ENCODE peak calls at places on chromosomes 16 and 17, in seven cellular contexts. O is T follicular helper cell; B is left lung; U is CD4-positive, alpha-beta memory T cell; P is NCI-H2081; A is iPS-NIHi11; W is HTR-8/SVneo. D is an unnamed sample.

GRCh38 chr17:27940503-27940902 is 47.3 kb upstream of the LYRM9 start:
- DNase-seq in O (no peak), B (no peak), U (no peak), P (no peak), A (no peak), W (no peak), D (no peak)

GRCh38 chr17:66964930-66965800 is 658 bp downstream of the CACNG4 start:
- DNase-seq in O (no peak), B (peak; percentile 70), U (no peak), P (peak; percentile 55), A (peak; percentile 93), W (peak; percentile 63), D (peak; percentile 53)

GRCh38 chr17:57528084-57528451 is 217.0 kb downstream of the CCDC182 start:
- DNase-seq in O (no peak), B (no peak), U (no peak), P (no peak), A (no peak), W (no peak), D (no peak)

GRCh38 chr17:45649796-45650195 is 134.3 kb upstream of the CRHR1 start:
- DNase-seq in O (no peak), B (no peak), U (no peak), P (no peak), A (no peak), W (no peak), D (no peak)

GRCh38 chr17:21532763-21533385 is 156.7 kb downstream of the KCNJ12 start:
- DNase-seq in O (no peak), B (no peak), U (no peak), P (no peak), A (no peak), W (no peak), D (no peak)

GRCh38 chr17:76558210-76559095 is 18.6 kb downstream of the PRCD start:
- DNase-seq in O (no peak), B (no peak), U (peak; percentile 25), P (peak; percentile 68), A (no peak), W (no peak), D (no peak)

GRCh38 chr16:54055864-54056263 is 230.7 kb downstream of the IRX3 start:
- DNase-seq in O (no peak), B (no peak), U (no peak), P (no peak), A (no peak), W (no peak), D (no peak)

GRCh38 chr16:86848821-86849220 is 270.5 kb downstream of the FOXL1 start:
- DNase-seq in O (no peak), B (no peak), U (no peak), P (no peak), A (no peak), W (no peak), D (no peak)

GRCh38 chr17:45289316-45290268 is 27.2 kb downstream of the MAP3K14 start:
- DNase-seq in O (no peak), B (peak; percentile 73), U (no peak), P (no peak), A (no peak), W (no peak), D (no peak)

GRCh38 chr17:21524211-21524591 is 148.0 kb downstream of the KCNJ12 start:
- DNase-seq in O (no peak), B (no peak), U (no peak), P (no peak), A (no peak), W (peak; percentile 63), D (no peak)

GRCh38 chr16:22901563-22901962 is 87.6 kb downstream of the HS3ST2 start:
- DNase-seq in O (no peak), B (no peak), U (no peak), P (no peak), A (no peak), W (no peak), D (no peak)

GRCh38 chr16:67170168-67170947 is at the start of gene NOL3:
- DNase-seq in O (no peak), B (peak; percentile 95), U (no peak), P (peak; percentile 57), A (peak; percentile 74), W (peak; percentile 91), D (peak; percentile 65)

GRCh38 chr17:81494984-81495383 is 17.6 kb downstream of the ACTG1 start:
- DNase-seq in O (no peak), B (no peak), U (no peak), P (no peak), A (no peak), W (no peak), D (peak; percentile 76)

GRCh38 chr17:77865716-77866115 is 92.8 kb upstream of the TNRC6C start:
- DNase-seq in O (no peak), B (no peak), U (no peak), P (no peak), A (no peak), W (no peak), D (no peak)

GRCh38 chr16:15440852-15441251 is 6.5 kb downstream of the BMERB1 start:
- DNase-seq in O (no peak), B (no peak), U (no peak), P (no peak), A (no peak), W (no peak), D (no peak)

GRCh38 chr17:54870671-54871175 is 29.9 kb upstream of the TOM1L1 start:
- DNase-seq in O (no peak), B (no peak), U (no peak), P (no peak), A (no peak), W (no peak), D (no peak)

GRCh38 chr17:78762007-78762406 is 20.1 kb downstream of the CYTH1 start:
- DNase-seq in O (no peak), B (no peak), U (no peak), P (no peak), A (no peak), W (no peak), D (no peak)

GRCh38 chr16:86917471-86918365 is 339.4 kb downstream of the FOXL1 start:
- DNase-seq in O (no peak), B (no peak), U (no peak), P (no peak), A (no peak), W (no peak), D (no peak)

GRCh38 chr17:79777844-79778503 is at the start of gene CBX2:
- DNase-seq in O (peak; percentile 63), B (peak; percentile 94), U (peak; percentile 79), P (peak; percentile 84), A (peak; percentile 97), W (peak; percentile 82), D (peak; percentile 82)

GRCh38 chr17:41894791-41895331 is 23.9 kb downstream of the ACLY start:
- DNase-seq in O (no peak), B (no peak), U (no peak), P (no peak), A (no peak), W (peak; percentile 68), D (no peak)

GRCh38 chr16:58020628-58021521 is 4.7 kb upstream of the MMP15 start:
- DNase-seq in O (peak; percentile 48), B (peak; percentile 30), U (peak; percentile 56), P (peak; percentile 5), A (peak; percentile 53), W (peak; percentile 67), D (peak; percentile 14)

GRCh38 chr16:58426095-58426494 is 33.8 kb downstream of the GINS3 start:
- DNase-seq in O (no peak), B (no peak), U (no peak), P (no peak), A (no peak), W (no peak), D (no peak)

GRCh38 chr17:7352559-7352889 is 562 bp downstream of the KCTD11 start:
- DNase-seq in O (no peak), B (no peak), U (no peak), P (no peak), A (no peak), W (no peak), D (no peak)

GRCh38 chr16:22316411-22316811 is 19.2 kb downstream of the POLR3E start:
- DNase-seq in O (no peak), B (no peak), U (no peak), P (peak; percentile 4), A (no peak), W (no peak), D (peak; percentile 13)

GRCh38 chr16:49961087-49961486 is 63.9 kb upstream of the CNEP1R1 start:
- DNase-seq in O (no peak), B (no peak), U (no peak), P (peak; percentile 14), A (no peak), W (no peak), D (no peak)

GRCh38 chr17:6574689-6575595 is 18.6 kb upstream of the PITPNM3 start:
- DNase-seq in O (no peak), B (no peak), U (no peak), P (no peak), A (peak; percentile 40), W (no peak), D (no peak)

GRCh38 chr16:49440156-49441065 is 66.8 kb downstream of the C16orf78 start:
- DNase-seq in O (no peak), B (no peak), U (no peak), P (no peak), A (no peak), W (no peak), D (peak; percentile 14)

GRCh38 chr17:16911141-16911937 is 60.6 kb downstream of the TNFRSF13B start:
- DNase-seq in O (no peak), B (no peak), U (peak; percentile 18), P (no peak), A (no peak), W (no peak), D (no peak)

GRCh38 chr17:29107933-29108805 is 65.2 kb downstream of the PIPOX start:
- DNase-seq in O (no peak), B (no peak), U (no peak), P (no peak), A (no peak), W (no peak), D (no peak)

GRCh38 chr16:77472262-77472661 is 37.4 kb upstream of the ADAMTS18 start:
- DNase-seq in O (no peak), B (no peak), U (no peak), P (no peak), A (no peak), W (no peak), D (no peak)

GRCh38 chr17:1315409-1315808 is 35.9 kb downstream of the TRARG1 start:
- DNase-seq in O (no peak), B (peak; percentile 30), U (no peak), P (no peak), A (no peak), W (no peak), D (no peak)

GRCh38 chr16:81868057-81868748 is 89.1 kb downstream of the PLCG2 start:
- DNase-seq in O (no peak), B (no peak), U (no peak), P (no peak), A (no peak), W (no peak), D (no peak)

GRCh38 chr16:49651980-49652379 is 203.9 kb downstream of the ZNF423 start:
- DNase-seq in O (no peak), B (no peak), U (no peak), P (no peak), A (no peak), W (no peak), D (no peak)

D was measured in COR-L47.